ENCODE peak calls at places on chromosomes 4 and X, in seven cellular contexts. E is HT-29; J is fibroblast of mammary gland; R is lung; K is stromal cell of bone marrow; N is activated CD4-positive, alpha-beta T cell treated with anti-CD3 and anti-CD28 coated beads for 36 hours; Q is glutamatergic neuron. V is an unnamed sample.

GRCh38 chr4:113086172-113086695 is 36.8 kb downstream of the ANK2 start:
- DNase-seq in E (no peak), J (peak; percentile 8), R (no peak), K (no peak), N (no peak), Q (no peak), V (no peak)

GRCh38 chrX:41384041-41384705 is 50.2 kb downstream of the DDX3X start:
- DNase-seq in E (peak; percentile 45), J (peak; percentile 91), R (peak; percentile 80), K (peak; percentile 15), N (peak; percentile 81), Q (no peak), V (no peak)

GRCh38 chrX:39201305-39201990 is 400.2 kb downstream of the MID1IP1 start:
- DNase-seq in E (no peak), J (no peak), R (no peak), K (no peak), N (peak; percentile 16), Q (no peak), V (no peak)

GRCh38 chrX:2698604-2699003 is 7.5 kb downstream of the CD99 start:
- DNase-seq in E (no peak), J (no peak), R (no peak), K (no peak), N (no peak), Q (no peak), V (no peak)

GRCh38 chr4:77695769-77696168 is 90.1 kb downstream of the CXCL13 start:
- DNase-seq in E (peak; percentile 19), J (peak; percentile 97), R (no peak), K (peak; percentile 86), N (no peak), Q (no peak), V (no peak)

GRCh38 chrX:37476571-37477188 is 94.8 kb upstream of the LANCL3 start:
- DNase-seq in E (no peak), J (no peak), R (no peak), K (no peak), N (no peak), Q (no peak), V (no peak)

GRCh38 chr4:148283665-148284064 is 158.5 kb downstream of the NR3C2 start:
- DNase-seq in E (no peak), J (no peak), R (no peak), K (no peak), N (no peak), Q (no peak), V (no peak)

GRCh38 chr4:185286571-185286970 is 77.2 kb downstream of the SNX25 start:
- DNase-seq in E (no peak), J (no peak), R (no peak), K (no peak), N (no peak), Q (no peak), V (no peak)

GRCh38 chr4:48175806-48176205 is 41.8 kb upstream of the TXK start:
- DNase-seq in E (no peak), J (no peak), R (no peak), K (no peak), N (no peak), Q (no peak), V (no peak)

GRCh38 chr4:14446311-14446710 is 556.0 kb upstream of the CPEB2 start:
- DNase-seq in E (no peak), J (peak; percentile 92), R (no peak), K (peak; percentile 69), N (peak; percentile 6), Q (no peak), V (no peak)

GRCh38 chr4:153438916-153439756 is 27.0 kb upstream of the TMEM131L start:
- DNase-seq in E (no peak), J (no peak), R (no peak), K (no peak), N (peak; percentile 48), Q (no peak), V (no peak)

GRCh38 chr4:153850525-153851280 is 61.8 kb upstream of the SFRP2 start:
- DNase-seq in E (no peak), J (no peak), R (no peak), K (no peak), N (no peak), Q (no peak), V (no peak)

GRCh38 chr4:157040380-157040779 is 35.6 kb upstream of the GLRB start:
- DNase-seq in E (no peak), J (no peak), R (no peak), K (no peak), N (no peak), Q (no peak), V (no peak)

GRCh38 chrX:19975862-19976261 is 15.0 kb downstream of the BCLAF3 start:
- DNase-seq in E (no peak), J (no peak), R (no peak), K (no peak), N (no peak), Q (no peak), V (no peak)

V was measured in nucleus accumbens.